ENCODE peak calls at places on chromosomes 7 and 10, in seven cellular contexts. One of them, this sample, is unnamed.

GRCh38 chr10:78925800-78926319 is 142.9 kb upstream of the ZMIZ1 start:
- DNase-seq in cerebellum: no peak
- DNase-seq in chondrocyte: no peak
- DNase-seq in GM03348: peak
- DNase-seq in GM10248: no peak
- DNase-seq in suprapubic skin: no peak
- DNase-seq in cardiac muscle cell: peak
- DNase-seq in this sample: no peak

GRCh38 chr10:42428534-42428933 is 209.8 kb downstream of the ZNF33B start:
- DNase-seq in cerebellum: no peak
- DNase-seq in chondrocyte: no peak
- DNase-seq in GM03348: peak
- DNase-seq in GM10248: no peak
- DNase-seq in suprapubic skin: no peak
- DNase-seq in cardiac muscle cell: peak
- DNase-seq in this sample: peak

GRCh38 chr7:157412021-157412443 is 75.2 kb downstream of the DNAJB6 start:
- DNase-seq in cerebellum: no peak
- DNase-seq in chondrocyte: no peak
- DNase-seq in GM03348: peak
- DNase-seq in GM10248: no peak
- DNase-seq in suprapubic skin: no peak
- DNase-seq in cardiac muscle cell: peak
- DNase-seq in this sample: no peak

GRCh38 chr7:79452032-79452494 is 1.4 kb downstream of the MAGI2 start:
- DNase-seq in cerebellum: peak
- DNase-seq in chondrocyte: peak
- DNase-seq in GM03348: peak
- DNase-seq in GM10248: no peak
- DNase-seq in suprapubic skin: peak
- DNase-seq in cardiac muscle cell: peak
- DNase-seq in this sample: peak

GRCh38 chr10:63573068-63573697 is 52.0 kb downstream of the REEP3 start:
- DNase-seq in cerebellum: peak
- DNase-seq in chondrocyte: no peak
- DNase-seq in GM03348: no peak
- DNase-seq in GM10248: peak
- DNase-seq in suprapubic skin: no peak
- DNase-seq in cardiac muscle cell: peak
- DNase-seq in this sample: peak

GRCh38 chr10:80202934-80203834 is 2.2 kb downstream of the ANXA11 start:
- DNase-seq in cerebellum: peak
- DNase-seq in chondrocyte: no peak
- DNase-seq in GM03348: peak
- DNase-seq in GM10248: peak
- DNase-seq in suprapubic skin: peak
- DNase-seq in cardiac muscle cell: peak
- DNase-seq in this sample: peak

GRCh38 chr7:16791071-16791470 is 13.7 kb downstream of the AGR2 start:
- DNase-seq in cerebellum: no peak
- DNase-seq in chondrocyte: no peak
- DNase-seq in GM03348: no peak
- DNase-seq in GM10248: no peak
- DNase-seq in suprapubic skin: no peak
- DNase-seq in cardiac muscle cell: no peak
- DNase-seq in this sample: no peak

GRCh38 chr10:44180321-44181154 is 204.4 kb downstream of the CXCL12 start:
- DNase-seq in cerebellum: no peak
- DNase-seq in chondrocyte: no peak
- DNase-seq in GM03348: peak
- DNase-seq in GM10248: no peak
- DNase-seq in suprapubic skin: peak
- DNase-seq in cardiac muscle cell: peak
- DNase-seq in this sample: peak

GRCh38 chr7:144854839-144855424 is 19.1 kb upstream of the TPK1 start:
- DNase-seq in cerebellum: no peak
- DNase-seq in chondrocyte: no peak
- DNase-seq in GM03348: peak
- DNase-seq in GM10248: no peak
- DNase-seq in suprapubic skin: no peak
- DNase-seq in cardiac muscle cell: peak
- DNase-seq in this sample: peak

GRCh38 chr7:151736403-151736909 is 140.5 kb downstream of the PRKAG2 start:
- DNase-seq in cerebellum: peak
- DNase-seq in chondrocyte: no peak
- DNase-seq in GM03348: peak
- DNase-seq in GM10248: no peak
- DNase-seq in suprapubic skin: peak
- DNase-seq in cardiac muscle cell: peak
- DNase-seq in this sample: peak

GRCh38 chr7:64494912-64495461 is 67.9 kb downstream of the ZNF680 start:
- DNase-seq in cerebellum: no peak
- DNase-seq in chondrocyte: no peak
- DNase-seq in GM03348: peak
- DNase-seq in GM10248: no peak
- DNase-seq in suprapubic skin: no peak
- DNase-seq in cardiac muscle cell: peak
- DNase-seq in this sample: no peak

GRCh38 chr7:128703605-128704004 is 31.5 kb downstream of the GARIN1A start:
- DNase-seq in cerebellum: no peak
- DNase-seq in chondrocyte: no peak
- DNase-seq in GM03348: no peak
- DNase-seq in GM10248: no peak
- DNase-seq in suprapubic skin: no peak
- DNase-seq in cardiac muscle cell: no peak
- DNase-seq in this sample: no peak

GRCh38 chr10:31602541-31603244 is 283.7 kb downstream of the ZEB1 start:
- DNase-seq in cerebellum: no peak
- DNase-seq in chondrocyte: no peak
- DNase-seq in GM03348: peak
- DNase-seq in GM10248: no peak
- DNase-seq in suprapubic skin: peak
- DNase-seq in cardiac muscle cell: peak
- DNase-seq in this sample: peak

GRCh38 chr7:4610768-4611467 is 71.2 kb upstream of the FOXK1 start:
- DNase-seq in cerebellum: peak
- DNase-seq in chondrocyte: peak
- DNase-seq in GM03348: peak
- DNase-seq in GM10248: peak
- DNase-seq in suprapubic skin: peak
- DNase-seq in cardiac muscle cell: peak
- DNase-seq in this sample: peak

GRCh38 chr10:116708386-116708785 is 34.0 kb downstream of the HSPA12A start:
- DNase-seq in cerebellum: no peak
- DNase-seq in chondrocyte: no peak
- DNase-seq in GM03348: peak
- DNase-seq in GM10248: no peak
- DNase-seq in suprapubic skin: peak
- DNase-seq in cardiac muscle cell: peak
- DNase-seq in this sample: no peak

GRCh38 chr7:66693331-66693730 is 47.2 kb upstream of the RABGEF1 start:
- DNase-seq in cerebellum: no peak
- DNase-seq in chondrocyte: no peak
- DNase-seq in GM03348: no peak
- DNase-seq in GM10248: no peak
- DNase-seq in suprapubic skin: no peak
- DNase-seq in cardiac muscle cell: no peak
- DNase-seq in this sample: no peak

GRCh38 chr10:100554902-100555301 is 19.2 kb downstream of the HIF1AN start:
- DNase-seq in cerebellum: no peak
- DNase-seq in chondrocyte: no peak
- DNase-seq in GM03348: no peak
- DNase-seq in GM10248: no peak
- DNase-seq in suprapubic skin: no peak
- DNase-seq in cardiac muscle cell: no peak
- DNase-seq in this sample: no peak

GRCh38 chr10:22500567-22501369 is 155.5 kb downstream of the SPAG6 start:
- DNase-seq in cerebellum: no peak
- DNase-seq in chondrocyte: no peak
- DNase-seq in GM03348: no peak
- DNase-seq in GM10248: no peak
- DNase-seq in suprapubic skin: no peak
- DNase-seq in cardiac muscle cell: peak
- DNase-seq in this sample: no peak

GRCh38 chr10:17162828-17163227 is 33.2 kb upstream of the CUBN start:
- DNase-seq in cerebellum: no peak
- DNase-seq in chondrocyte: no peak
- DNase-seq in GM03348: no peak
- DNase-seq in GM10248: no peak
- DNase-seq in suprapubic skin: no peak
- DNase-seq in cardiac muscle cell: no peak
- DNase-seq in this sample: no peak

GRCh38 chr7:47635091-47636090 is 53.5 kb upstream of the TNS3 start:
- DNase-seq in cerebellum: no peak
- DNase-seq in chondrocyte: no peak
- DNase-seq in GM03348: peak
- DNase-seq in GM10248: no peak
- DNase-seq in suprapubic skin: no peak
- DNase-seq in cardiac muscle cell: no peak
- DNase-seq in this sample: peak

GRCh38 chr10:88733215-88733614 is 26.6 kb upstream of the LIPN start:
- DNase-seq in cerebellum: no peak
- DNase-seq in chondrocyte: no peak
- DNase-seq in GM03348: no peak
- DNase-seq in GM10248: peak
- DNase-seq in suprapubic skin: no peak
- DNase-seq in cardiac muscle cell: no peak
- DNase-seq in this sample: no peak

GRCh38 chr10:72274213-72274729 is 547 bp downstream of the DDIT4 start:
- DNase-seq in cerebellum: no peak
- DNase-seq in chondrocyte: peak
- DNase-seq in GM03348: peak
- DNase-seq in GM10248: no peak
- DNase-seq in suprapubic skin: no peak
- DNase-seq in cardiac muscle cell: no peak
- DNase-seq in this sample: no peak

GRCh38 chr7:129767120-129768011 is 155.8 kb downstream of the NRF1 start:
- DNase-seq in cerebellum: no peak
- DNase-seq in chondrocyte: no peak
- DNase-seq in GM03348: no peak
- DNase-seq in GM10248: no peak
- DNase-seq in suprapubic skin: no peak
- DNase-seq in cardiac muscle cell: no peak
- DNase-seq in this sample: no peak

GRCh38 chr7:3397324-3397723 is 96.3 kb downstream of the SDK1 start:
- DNase-seq in cerebellum: no peak
- DNase-seq in chondrocyte: no peak
- DNase-seq in GM03348: no peak
- DNase-seq in GM10248: no peak
- DNase-seq in suprapubic skin: no peak
- DNase-seq in cardiac muscle cell: no peak
- DNase-seq in this sample: no peak

GRCh38 chr7:99037327-99037940 is 106.5 kb downstream of the SMURF1 start:
- DNase-seq in cerebellum: no peak
- DNase-seq in chondrocyte: no peak
- DNase-seq in GM03348: no peak
- DNase-seq in GM10248: no peak
- DNase-seq in suprapubic skin: no peak
- DNase-seq in cardiac muscle cell: no peak
- DNase-seq in this sample: no peak

GRCh38 chr10:88792656-88793055 is 9.9 kb upstream of the LIPM start:
- DNase-seq in cerebellum: no peak
- DNase-seq in chondrocyte: no peak
- DNase-seq in GM03348: peak
- DNase-seq in GM10248: no peak
- DNase-seq in suprapubic skin: no peak
- DNase-seq in cardiac muscle cell: peak
- DNase-seq in this sample: no peak

GRCh38 chr10:12868229-12868628 is 133.3 kb downstream of the CCDC3 start:
- DNase-seq in cerebellum: no peak
- DNase-seq in chondrocyte: no peak
- DNase-seq in GM03348: no peak
- DNase-seq in GM10248: no peak
- DNase-seq in suprapubic skin: no peak
- DNase-seq in cardiac muscle cell: no peak
- DNase-seq in this sample: no peak

GRCh38 chr10:6912424-6912823 is 332.3 kb upstream of the PRKCQ start:
- DNase-seq in cerebellum: no peak
- DNase-seq in chondrocyte: no peak
- DNase-seq in GM03348: no peak
- DNase-seq in GM10248: no peak
- DNase-seq in suprapubic skin: no peak
- DNase-seq in cardiac muscle cell: peak
- DNase-seq in this sample: no peak

GRCh38 chr10:50992356-50992866 is 81.9 kb upstream of the PRKG1 start:
- DNase-seq in cerebellum: no peak
- DNase-seq in chondrocyte: no peak
- DNase-seq in GM03348: no peak
- DNase-seq in GM10248: no peak
- DNase-seq in suprapubic skin: no peak
- DNase-seq in cardiac muscle cell: peak
- DNase-seq in this sample: peak

This sample was measured in cerebellar cortex.